ENCODE peak calls at places on chromosomes 7 and 10, in four cellular contexts. O is A549, I is GM23338, K is SK-N-SH. L is an unnamed sample.

GRCh38 chr10:95741807-95742528 is 14.0 kb upstream of the ENTPD1 start:
- DNase-seq in O (no peak), I (peak), K (no peak), L (no peak)

GRCh38 chr10:61952028-61952638 is 50.6 kb downstream of the ARID5B start:
- DNase-seq in O (no peak), I (no peak), K (no peak), L (no peak)

GRCh38 chr10:97759157-97759980 is 12.4 kb downstream of the SFRP5 start:
- DNase-seq in O (peak), I (peak), K (peak), L (no peak)

GRCh38 chr10:59891349-59891748 is 15.0 kb downstream of the CCDC6 start:
- DNase-seq in O (no peak), I (no peak), K (no peak), L (no peak)

GRCh38 chr7:140625908-140626868 is 14.4 kb downstream of the DENND2A start:
- DNase-seq in O (peak), I (peak), K (peak), L (no peak)

GRCh38 chr10:32386623-32387022 is 39.7 kb upstream of the EPC1 start:
- DNase-seq in O (no peak), I (no peak), K (no peak), L (no peak)

GRCh38 chr7:13265271-13265670 is 577.8 kb downstream of the ARL4A start:
- DNase-seq in O (no peak), I (no peak), K (no peak), L (no peak)

GRCh38 chr10:22252801-22253577 is 35.2 kb upstream of the EBLN1 start:
- DNase-seq in O (no peak), I (peak), K (no peak), L (no peak)

GRCh38 chr10:88883443-88883799 is 3.4 kb downstream of the STAMBPL1 start:
- DNase-seq in O (no peak), I (no peak), K (no peak), L (no peak)

GRCh38 chr7:91407942-91408341 is 143.7 kb downstream of the FZD1 start:
- DNase-seq in O (no peak), I (no peak), K (no peak), L (no peak)

GRCh38 chr7:110358028-110358427 is 732.9 kb upstream of the LRRN3 start:
- DNase-seq in O (no peak), I (no peak), K (no peak), L (no peak)

GRCh38 chr7:82677493-82677892 is 233.9 kb upstream of the CACNA2D1 start:
- DNase-seq in O (no peak), I (no peak), K (no peak), L (no peak)

GRCh38 chr7:45267262-45267661 is 109.7 kb downstream of the RAMP3 start:
- DNase-seq in O (no peak), I (peak), K (no peak), L (no peak)
- TF ChIP-seq REST in O (peak), I (peak), K (peak), L (peak)

GRCh38 chr7:15400440-15400839 is 161.4 kb downstream of the AGMO start:
- DNase-seq in O (no peak), I (no peak), K (no peak), L (no peak)
- H3K27ac ChIP-seq in O (no peak), I (no peak), K (no peak), L (no peak)

DNA sequence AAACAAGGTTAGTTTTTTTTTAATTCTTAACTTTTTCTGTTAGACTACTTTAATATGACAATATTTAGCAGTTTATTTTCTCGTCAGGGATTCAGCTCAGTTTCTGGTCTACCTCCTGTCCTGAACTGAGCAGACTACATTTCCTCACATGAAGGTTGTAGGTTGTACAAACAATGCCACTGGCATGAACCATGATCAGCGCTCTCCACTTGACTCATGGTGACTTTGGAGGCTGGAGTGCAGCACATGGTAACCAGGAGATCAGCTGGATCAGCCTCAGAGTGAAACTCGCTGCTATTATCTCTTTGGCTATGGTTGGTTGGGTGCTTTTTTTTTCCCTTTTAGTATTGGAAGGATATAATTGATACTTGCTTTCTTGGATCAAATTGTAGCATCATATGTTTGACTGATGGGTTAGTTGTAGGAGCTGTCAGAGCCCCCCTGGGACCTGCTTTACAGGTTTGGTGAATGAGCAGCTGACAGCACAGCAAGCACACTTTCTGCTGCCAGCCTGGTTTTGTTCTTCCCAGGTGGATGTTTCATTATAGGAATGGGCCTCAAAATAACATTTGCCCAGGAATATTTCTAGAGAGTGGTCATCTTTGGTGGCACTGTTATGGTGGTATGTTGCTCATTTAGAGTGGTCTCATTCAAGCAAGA is 556.4 kb downstream of the AUTS2 start:
- DNase-seq in O (no peak), I (no peak), K (no peak), L (no peak)
- TF ChIP-seq REST in O (no peak), I (no peak), K (no peak), L (no peak)

DNA sequence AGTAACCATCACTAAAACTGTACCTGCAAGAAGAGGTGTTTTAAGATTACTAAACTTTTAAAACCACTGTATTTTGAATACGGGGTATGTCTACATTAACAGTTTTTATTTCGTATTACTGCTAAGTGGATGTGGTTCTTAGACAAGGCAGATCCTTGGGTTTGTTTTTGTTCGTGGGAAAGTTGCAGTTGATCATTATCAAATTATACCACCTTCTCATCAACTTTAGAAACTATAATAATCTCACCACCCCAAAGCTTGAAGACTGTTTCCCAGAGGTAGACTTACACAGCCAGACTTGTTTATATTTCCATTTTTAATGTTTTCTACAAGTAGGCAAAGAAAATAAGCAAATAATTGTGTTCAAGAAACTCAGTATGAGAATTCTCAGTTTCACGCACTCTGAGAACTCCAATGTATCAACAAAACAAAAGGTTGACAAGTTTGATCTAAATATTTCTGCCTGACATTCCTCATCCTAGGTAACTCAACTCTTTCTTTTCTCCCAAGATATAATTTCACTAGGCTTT is 36.1 kb downstream of the IGF2BP3 start:
- DNase-seq in O (no peak), I (no peak), K (no peak), L (no peak)
- H3K27ac ChIP-seq in O (no peak), I (peak), K (no peak), L (no peak)

GRCh38 chr7:5479133-5479745 is 55.6 kb upstream of the TNRC18 start:
- DNase-seq in O (no peak), I (no peak), K (peak), L (no peak)
- TF ChIP-seq REST in O (no peak), I (no peak), K (no peak), L (no peak)